ENCODE peak calls at places on chromosomes 12 and 14, in four cellular contexts. Z, E, W and O are unnamed samples.

GRCh38 chr12:132761032-132761910 is at the start of gene ANKLE2:
- DNase-seq in Z (peak; percentile 84), E (peak; percentile 78), W (peak; percentile 45), O (no peak)

GRCh38 chr14:69055973-69056372 is 76.9 kb upstream of the ACTN1 start:
- DNase-seq in Z (no peak), E (no peak), W (no peak), O (no peak)

GRCh38 chr12:80053048-80053790 is 46.1 kb upstream of the OTOGL start:
- DNase-seq in Z (no peak), E (peak; percentile 84), W (no peak), O (peak; percentile 8)

GRCh38 chr12:45305904-45306303 is 90.0 kb downstream of the ANO6 start:
- DNase-seq in Z (no peak), E (no peak), W (no peak), O (no peak)

GRCh38 chr12:50102648-50103309 is 1.0 kb upstream of the GPD1 start:
- DNase-seq in Z (no peak), E (no peak), W (no peak), O (no peak)

GRCh38 chr14:55294603-55295002 is 23.4 kb downstream of the FBXO34 start:
- DNase-seq in Z (no peak), E (no peak), W (no peak), O (no peak)

GRCh38 chr14:28661171-28661772 is 105.3 kb upstream of the FOXG1 start:
- DNase-seq in Z (no peak), E (peak; percentile 43), W (no peak), O (no peak)

GRCh38 chr12:27824126-27824842 is 44.2 kb upstream of the MANSC4 start:
- DNase-seq in Z (no peak), E (no peak), W (no peak), O (no peak)

GRCh38 chr12:94856324-94856723 is 147.2 kb downstream of the NDUFA12 start:
- DNase-seq in Z (no peak), E (no peak), W (no peak), O (no peak)

DNA sequence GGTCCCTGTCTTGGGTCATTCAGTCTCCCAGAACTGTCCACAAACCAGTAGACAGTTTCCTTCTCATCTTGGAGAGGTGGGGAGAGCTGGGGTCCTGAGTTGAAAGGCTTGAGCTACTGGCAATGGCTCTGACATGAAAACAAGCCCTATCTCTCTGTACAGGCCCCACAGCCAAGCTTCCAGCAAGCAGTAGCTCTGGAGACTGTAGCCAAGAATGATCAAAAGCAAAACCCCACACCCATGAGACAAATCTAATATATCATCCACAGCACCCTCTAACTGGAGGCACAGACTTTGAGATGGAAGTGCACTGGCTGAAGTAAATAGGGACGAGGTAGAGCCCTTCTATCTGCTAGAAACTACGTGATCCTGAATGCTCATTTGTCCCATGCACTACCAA is 40.9 kb downstream of the RERG start:
- DNase-seq in Z (no peak), E (no peak), W (no peak), O (no peak)
- H3K27ac ChIP-seq in Z (no peak overlapping the region), E (no peak overlapping the region), W (no peak overlapping the region), O (no peak overlapping the region)

GRCh38 chr14:72808564-72808963 is 85.3 kb downstream of the DPF3 start:
- DNase-seq in Z (no peak), E (no peak), W (no peak), O (no peak)
- H3K27ac ChIP-seq in Z (no peak overlapping the region), E (no peak overlapping the region), W (no peak overlapping the region), O (peak overlapping the region; percentile 24)

DNA sequence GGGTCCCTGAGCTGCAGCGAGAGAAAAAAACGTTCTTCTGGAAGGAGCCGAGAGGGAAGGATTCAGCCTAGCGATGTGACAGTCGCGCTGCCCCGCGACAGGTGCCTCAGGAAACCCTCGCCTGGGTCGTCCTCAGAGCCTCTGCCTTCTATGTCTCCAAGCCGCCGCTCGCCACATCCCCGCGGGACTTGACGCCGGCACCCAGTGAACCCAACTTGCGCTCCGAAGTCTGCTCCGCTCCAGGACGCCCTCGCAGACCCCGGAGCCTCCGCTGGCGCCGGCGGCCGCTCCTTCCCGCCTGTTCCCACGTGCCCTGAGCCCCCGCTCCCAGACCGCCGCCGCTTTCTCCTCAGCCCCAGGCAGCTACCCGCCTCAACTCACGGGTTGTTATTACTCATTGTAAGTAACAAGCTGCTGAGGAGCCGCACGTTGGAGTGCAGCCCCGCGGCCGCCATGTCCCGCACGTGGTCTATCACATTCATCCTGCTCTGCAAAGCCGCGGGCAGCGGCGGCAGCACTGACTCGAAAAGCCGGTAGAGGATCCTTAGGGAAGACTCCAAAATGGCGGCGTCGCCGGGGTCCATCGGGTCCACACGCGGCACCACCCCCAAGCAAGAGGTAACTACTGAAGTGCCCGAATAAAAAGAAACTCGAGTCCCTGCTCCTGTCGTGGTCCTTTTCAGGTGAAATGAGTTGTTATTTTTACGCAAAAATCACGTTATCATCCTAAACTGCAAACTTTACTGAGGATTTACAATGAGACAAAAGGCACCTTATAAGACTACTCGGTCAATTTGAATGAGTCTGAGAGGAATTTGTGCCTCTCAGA is at the start of gene ANAPC7:
- DNase-seq in Z (peak; percentile 90), E (peak; percentile 94), W (peak; percentile 77), O (peak; percentile 82)
- H3K27ac ChIP-seq in Z (peak within 1 kb of the TSS; percentile 81), E (peak within 1 kb of the TSS; percentile 99), W (peak within 1 kb of the TSS; percentile 95), O (peak within 1 kb of the TSS; percentile 100)

GRCh38 chr14:61609885-61610284 is 85.4 kb upstream of the HIF1A start:
- DNase-seq in Z (no peak), E (peak; percentile 90), W (no peak), O (no peak)
- H3K27ac ChIP-seq in Z (no peak overlapping the region), E (no peak overlapping the region), W (no peak overlapping the region), O (peak overlapping the region; percentile 64)

GRCh38 chr12:11732023-11732422 is 82.5 kb downstream of the ETV6 start:
- DNase-seq in Z (no peak), E (no peak), W (no peak), O (no peak)
- H3K27ac ChIP-seq in Z (no peak overlapping the region), E (no peak overlapping the region), W (peak overlapping the region; percentile 63), O (no peak overlapping the region)

GRCh38 chr12:77644915-77645605 is 185.6 kb upstream of the NAV3 start:
- DNase-seq in Z (no peak), E (no peak), W (no peak), O (no peak)

GRCh38 chr12:77642246-77642645 is 188.4 kb upstream of the NAV3 start:
- DNase-seq in Z (no peak), E (no peak), W (no peak), O (no peak)

GRCh38 chr12:77645966-77646598 is 184.6 kb upstream of the NAV3 start:
- DNase-seq in Z (no peak), E (no peak), W (no peak), O (no peak)

DNA sequence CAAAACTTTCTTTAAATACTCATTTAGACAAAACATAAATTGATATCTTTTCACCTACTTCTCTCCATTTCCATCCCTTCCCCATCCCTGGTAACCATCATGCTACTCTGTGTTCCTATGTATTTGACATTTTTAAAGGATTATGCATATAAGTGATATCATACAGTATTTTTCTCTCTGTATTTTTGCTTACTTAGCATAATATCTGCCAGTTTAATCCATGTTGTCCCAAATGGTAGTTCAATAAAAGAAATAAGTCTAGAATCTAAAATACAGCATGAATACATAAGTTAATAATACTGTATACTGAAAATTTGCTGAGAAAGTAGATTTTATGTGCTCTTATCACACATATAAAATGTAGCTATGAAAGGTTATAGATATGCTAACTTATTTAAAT is 190.3 kb upstream of the NAV3 start:
- DNase-seq in Z (no peak), E (no peak), W (no peak), O (no peak)
- H3K27ac ChIP-seq in Z (no peak overlapping the region), E (no peak overlapping the region), W (no peak overlapping the region), O (no peak overlapping the region)

GRCh38 chr14:104560586-104560945 is 19.0 kb upstream of the C14orf180 start:
- DNase-seq in Z (no peak), E (no peak), W (no peak), O (no peak)

GRCh38 chr14:104562606-104563005 is 17.0 kb upstream of the C14orf180 start:
- DNase-seq in Z (no peak), E (no peak), W (no peak), O (no peak)

GRCh38 chr14:104561661-104562495 is 17.7 kb upstream of the C14orf180 start:
- DNase-seq in Z (no peak), E (no peak), W (no peak), O (no peak)

GRCh38 chr14:104559769-104560585 is 19.6 kb upstream of the C14orf180 start:
- DNase-seq in Z (no peak), E (no peak), W (no peak), O (no peak)

DNA sequence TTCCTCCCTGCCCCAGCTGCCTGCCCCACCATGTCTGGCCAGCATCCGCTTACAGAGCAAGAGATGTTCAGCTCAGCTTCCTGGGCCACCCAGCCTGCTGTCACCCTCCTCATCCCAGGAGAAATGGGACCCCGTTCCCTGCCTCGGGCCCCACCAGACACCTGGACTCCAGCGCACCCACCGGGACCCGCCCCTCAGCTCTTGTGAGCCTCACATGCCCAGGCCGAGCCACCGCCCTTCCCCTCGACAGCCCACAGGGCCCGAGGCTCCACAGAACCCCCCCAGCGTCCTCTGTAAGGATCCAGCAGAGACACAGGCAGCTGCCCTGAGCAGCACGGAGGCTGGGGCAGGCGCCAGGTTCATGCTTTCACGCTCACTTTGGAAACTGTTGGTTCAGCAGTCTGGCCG is 18.4 kb upstream of the C14orf180 start:
- DNase-seq in Z (no peak), E (no peak), W (no peak), O (no peak)
- H3K27ac ChIP-seq in Z (no peak overlapping the region), E (no peak overlapping the region), W (no peak overlapping the region), O (no peak overlapping the region)

GRCh38 chr12:20356048-20356447 is 12.3 kb upstream of the PDE3A start:
- DNase-seq in Z (no peak), E (no peak), W (no peak), O (no peak)
- H3K27ac ChIP-seq in Z (no peak overlapping the region), E (no peak overlapping the region), W (no peak overlapping the region), O (no peak overlapping the region)

DNA sequence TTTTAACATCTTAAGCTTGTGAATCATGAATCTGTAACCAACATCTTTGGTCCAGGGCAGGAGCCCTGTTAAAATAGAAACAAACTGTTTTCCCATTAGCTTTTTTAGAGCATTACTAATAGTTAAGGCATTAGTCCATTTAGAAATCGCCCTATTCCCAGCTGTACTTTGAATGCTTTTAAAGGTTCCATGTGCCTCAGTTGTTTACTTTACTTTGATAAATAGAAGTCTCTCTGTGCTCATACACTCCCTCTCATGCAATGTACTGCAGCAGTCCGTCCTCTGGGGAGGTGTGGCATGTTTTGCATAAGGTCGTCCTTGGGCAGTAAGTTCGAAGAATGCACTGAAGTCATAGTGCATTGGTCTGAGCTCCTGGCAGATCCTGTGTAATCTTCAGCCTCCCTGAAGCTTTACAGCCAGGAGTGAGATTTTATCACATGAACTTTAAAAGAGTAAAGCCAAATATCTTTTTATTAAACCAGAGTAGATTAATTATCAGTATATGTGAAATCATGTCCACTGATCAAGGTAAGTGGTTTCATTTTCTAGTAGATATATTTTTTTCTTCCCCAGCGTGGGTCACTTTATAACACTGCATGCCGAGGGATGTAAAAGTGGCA is 134.7 kb downstream of the FGD4 start:
- DNase-seq in Z (no peak), E (peak; percentile 77), W (no peak), O (no peak)
- H3K27ac ChIP-seq in Z (no peak overlapping the region), E (no peak overlapping the region), W (no peak overlapping the region), O (peak overlapping the region; percentile 4)